ENCODE peak calls at places on chromosome 17, in five cellular contexts. X is fibroblast of lung, E is lower leg skin, M is HCT116, G is mucosa of descending colon. L is an unnamed sample.

GRCh38 chr17:75646626-75646968 is 13.4 kb downstream of the SMIM5 start:
- DNase-seq in X (no peak), E (no peak), M (no peak), G (no peak), L (no peak)

GRCh38 chr17:78674595-78675315 is 97.6 kb upstream of the DNAH17 start:
- DNase-seq in X (no peak), E (no peak), M (no peak), G (no peak), L (no peak)

GRCh38 chr17:29115906-29116651 is 64.1 kb downstream of the MYO18A start:
- DNase-seq in X (peak; percentile 55), E (no peak), M (peak; percentile 35), G (no peak), L (peak; percentile 47)

GRCh38 chr17:27647755-27648154 is 16.8 kb downstream of the LGALS9 start:
- DNase-seq in X (no peak), E (no peak), M (no peak), G (peak; percentile 83), L (no peak)

GRCh38 chr17:17398188-17398927 is 78.4 kb upstream of the MED9 start:
- DNase-seq in X (peak; percentile 35), E (peak; percentile 92), M (no peak), G (no peak), L (no peak)

GRCh38 chr17:75847595-75848522 is 3.7 kb upstream of the UNC13D start:
- DNase-seq in X (no peak), E (no peak), M (no peak), G (no peak), L (no peak)

GRCh38 chr17:49890077-49890821 is 42.4 kb upstream of the TAC4 start:
- DNase-seq in X (no peak), E (no peak), M (no peak), G (no peak), L (no peak)

GRCh38 chr17:49201481-49201927 is 8.9 kb downstream of the GNGT2 start:
- DNase-seq in X (peak; percentile 93), E (no peak), M (no peak), G (no peak), L (no peak)

GRCh38 chr17:68512967-68513474 is 791 bp downstream of the PRKAR1A start:
- DNase-seq in X (peak; percentile 43), E (peak; percentile 86), M (no peak), G (no peak), L (peak; percentile 8)

GRCh38 chr17:53142890-53143289 is 679.8 kb upstream of the KIF2B start:
- DNase-seq in X (no peak), E (no peak), M (no peak), G (no peak), L (no peak)

GRCh38 chr17:80000136-80000535 is 35.5 kb downstream of the TBC1D16 start:
- DNase-seq in X (no peak), E (no peak), M (no peak), G (no peak), L (no peak)

GRCh38 chr17:21010705-21011596 is 31.9 kb downstream of the USP22 start:
- DNase-seq in X (no peak), E (no peak), M (no peak), G (no peak), L (no peak)

GRCh38 chr17:34226011-34226410 is 29.1 kb upstream of the CCL2 start:
- DNase-seq in X (peak; percentile 81), E (no peak), M (no peak), G (no peak), L (no peak)

GRCh38 chr17:20051624-20052023 is 42.5 kb downstream of the SPECC1 start:
- DNase-seq in X (no peak), E (no peak), M (no peak), G (no peak), L (no peak)

DNA sequence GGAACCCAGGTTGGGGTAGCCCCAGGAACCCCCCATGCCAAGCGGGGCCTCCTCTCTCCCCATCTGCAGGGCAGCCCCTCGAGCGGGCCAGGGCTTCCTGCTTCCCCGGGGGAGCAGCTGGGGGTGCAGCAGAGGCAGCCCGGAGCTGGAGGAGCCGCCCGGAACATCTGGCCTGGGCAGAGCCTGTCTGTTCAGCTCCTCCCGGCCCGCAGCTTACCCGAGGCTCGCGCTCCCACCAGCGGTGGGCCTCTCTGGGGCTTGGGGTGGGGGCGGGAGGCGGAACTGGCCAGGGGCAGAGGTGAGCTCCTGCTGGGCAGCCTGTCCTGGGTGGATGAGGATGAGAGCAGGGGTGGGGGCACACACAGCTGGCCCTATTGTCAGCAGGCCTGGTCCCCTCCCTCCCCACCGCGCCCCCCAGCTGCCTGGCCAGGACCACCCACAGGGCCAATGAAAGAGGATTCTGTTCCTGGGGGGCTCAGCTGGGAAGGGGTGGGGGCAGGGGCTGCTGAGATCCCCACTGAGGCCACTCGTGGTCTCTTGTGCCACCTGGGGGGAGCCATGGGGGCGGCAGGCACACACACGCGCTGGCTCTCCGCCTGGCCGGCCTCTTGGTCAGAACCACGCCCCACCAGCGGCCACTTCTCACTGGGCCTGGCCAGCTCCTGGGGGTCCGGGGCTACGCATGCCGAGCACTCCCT is 34.7 kb downstream of the BAHCC1 start:
- DNase-seq in X (no peak), E (no peak), M (no peak), G (peak; percentile 48), L (no peak)
- TF ChIP-seq CTCF in X (no peak), E (no peak), M (no peak), G (no peak), L (no peak)

DNA sequence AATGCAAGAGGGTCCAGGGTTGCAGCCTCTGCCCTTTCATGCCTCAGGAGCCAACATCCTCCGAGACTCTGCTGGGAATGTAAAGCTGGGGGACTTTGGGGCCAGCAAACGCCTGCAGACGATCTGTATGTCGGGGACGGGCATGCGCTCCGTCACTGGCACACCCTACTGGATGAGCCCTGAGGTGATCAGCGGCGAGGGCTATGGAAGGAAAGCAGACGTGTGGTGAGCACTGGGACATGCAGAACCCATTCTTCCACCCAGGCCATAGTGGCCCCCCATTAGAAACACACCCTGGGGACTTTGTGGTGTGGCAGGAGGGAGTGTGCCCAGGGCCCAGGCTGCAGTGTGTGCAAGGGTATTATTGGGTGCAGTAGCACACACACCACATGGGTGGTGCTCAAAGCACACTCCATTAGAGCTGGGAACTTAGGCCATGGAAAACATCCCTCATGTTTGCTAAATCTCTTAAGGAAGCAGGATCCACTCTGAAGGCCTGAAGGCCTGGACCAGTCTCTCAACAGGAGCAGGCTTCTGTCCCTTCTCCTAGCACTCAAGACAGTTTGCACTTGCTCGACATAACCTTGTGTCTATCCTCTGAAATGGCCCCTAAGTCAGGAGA is 7.6 kb downstream of the LIMD2 start:
- DNase-seq in X (no peak), E (no peak), M (no peak), G (no peak), L (no peak)
- TF ChIP-seq CTCF in X (no peak), E (no peak), M (no peak), G (no peak), L (no peak)

DNA sequence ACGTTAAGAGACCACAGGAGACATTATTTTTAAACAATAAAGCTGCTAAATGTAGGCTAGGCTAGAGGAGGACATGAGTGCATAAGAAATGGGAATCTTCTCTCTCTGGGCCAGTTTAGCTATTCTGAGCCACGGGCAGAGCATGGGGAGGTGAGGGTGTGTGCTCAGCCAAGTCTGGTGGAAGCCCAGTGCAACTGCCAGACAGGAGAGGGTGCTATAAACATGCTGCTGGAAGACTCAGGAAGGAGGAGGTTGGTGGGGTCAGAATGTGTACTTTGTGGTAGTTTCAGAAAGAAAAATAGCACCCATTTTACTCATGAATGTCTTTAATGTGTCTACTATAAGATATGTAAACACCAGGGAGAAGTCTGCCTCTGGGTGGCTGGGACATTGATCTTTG is 5.9 kb upstream of the SDK2 start:
- DNase-seq in X (no peak), E (peak; percentile 34), M (no peak), G (peak; percentile 44), L (no peak)
- TF ChIP-seq CTCF in X (no peak), E (no peak), M (peak; percentile 36), G (peak; percentile 30), L (no peak)

GRCh38 chr17:66310528-66311148 is 8.2 kb downstream of the PRKCA start:
- DNase-seq in X (no peak), E (no peak), M (no peak), G (no peak), L (no peak)
- TF ChIP-seq CTCF in X (peak; percentile 8), E (no peak), M (peak; percentile 11), G (no peak), L (no peak)

GRCh38 chr17:39077874-39078273 is 73.6 kb downstream of the PLXDC1 start:
- DNase-seq in X (no peak), E (no peak), M (no peak), G (no peak), L (no peak)
- TF ChIP-seq CTCF in X (no peak), E (no peak), M (no peak), G (no peak), L (no peak)

GRCh38 chr17:42795465-42795864 is 3.0 kb downstream of the COA3 start:
- DNase-seq in X (no peak), E (no peak), M (no peak), G (no peak), L (no peak)

GRCh38 chr17:42797067-42798007 is 1.2 kb downstream of the COA3 start:
- DNase-seq in X (no peak), E (no peak), M (no peak), G (no peak), L (no peak)

GRCh38 chr17:42798011-42798382 is 507 bp downstream of the COA3 start:
- DNase-seq in X (no peak), E (no peak), M (no peak), G (no peak), L (no peak)

GRCh38 chr17:42796066-42796758 is 2.3 kb downstream of the COA3 start:
- DNase-seq in X (no peak), E (no peak), M (no peak), G (no peak), L (no peak)

GRCh38 chr17:42798383-42799380 is at the start of the genes CNTD1 and COA3:
- DNase-seq in X (peak; percentile 82), E (peak; percentile 96), M (peak; percentile 86), G (peak; percentile 93), L (peak; percentile 95)
- TF ChIP-seq CTCF in X (no peak), E (no peak), M (no peak), G (no peak), L (no peak)

GRCh38 chr17:15894913-15895658 is 49.8 kb upstream of the ADORA2B start:
- DNase-seq in X (no peak), E (no peak), M (no peak), G (no peak), L (no peak)

GRCh38 chr17:15896834-15897233 is 48.1 kb upstream of the ADORA2B start:
- DNase-seq in X (no peak), E (peak; percentile 28), M (no peak), G (no peak), L (no peak)

GRCh38 chr17:15896277-15896676 is 48.7 kb upstream of the ADORA2B start:
- DNase-seq in X (no peak), E (no peak), M (no peak), G (no peak), L (no peak)

GRCh38 chr17:15900871-15901270 is 44.1 kb upstream of the ADORA2B start:
- DNase-seq in X (no peak), E (peak; percentile 32), M (no peak), G (no peak), L (no peak)
- TF ChIP-seq CTCF in X (no peak), E (no peak), M (no peak), G (no peak), L (no peak)

GRCh38 chr17:40561871-40562611 is 3.2 kb downstream of the CCR7 start:
- DNase-seq in X (no peak), E (peak; percentile 74), M (no peak), G (no peak), L (peak; percentile 63)
- TF ChIP-seq CTCF in X (no peak), E (no peak), M (no peak), G (no peak), L (no peak)